ENCODE peak calls at places on chromosome 7, in seven cellular contexts. R is gastrocnemius medialis, X is adrenal gland, H is HCT116, K is Panc1, J is testis, C is Caco-2. D is an unnamed sample.
A peak's percentile ranks its signal among the peaks of the same experiment; 100 is the strongest.

GRCh38 chr7:54664235-54665228 is 94.5 kb downstream of the SEC61G start:
- DNase-seq in R (no peak), X (no peak), H (no peak), K (no peak), J (peak; percentile 81), C (peak; percentile 69), D (no peak)

GRCh38 chr7:146096994-146097393 is 19.6 kb upstream of the CNTNAP2 start:
- DNase-seq in R (no peak), X (no peak), H (no peak), K (no peak), J (no peak), C (no peak), D (no peak)

GRCh38 chr7:110090113-110090820 is 1000.7 kb upstream of the LRRN3 start:
- DNase-seq in R (no peak), X (no peak), H (peak; percentile 38), K (peak; percentile 17), J (peak; percentile 34), C (no peak), D (peak; percentile 2)

GRCh38 chr7:42833411-42833810 is 78.5 kb downstream of the C7orf25 start:
- DNase-seq in R (no peak), X (no peak), H (no peak), K (no peak), J (no peak), C (no peak), D (no peak)

GRCh38 chr7:97846945-97847344 is 25.3 kb downstream of the ASNS start:
- DNase-seq in R (no peak), X (no peak), H (no peak), K (no peak), J (no peak), C (no peak), D (no peak)

GRCh38 chr7:104264281-104264680 is 56.5 kb upstream of the ORC5 start:
- DNase-seq in R (no peak), X (no peak), H (no peak), K (no peak), J (no peak), C (no peak), D (no peak)

GRCh38 chr7:107327986-107328569 is 141.8 kb upstream of the GPR22 start:
- DNase-seq in R (no peak), X (no peak), H (no peak), K (no peak), J (no peak), C (no peak), D (no peak)

GRCh38 chr7:82264752-82265305 is 178.7 kb downstream of the CACNA2D1 start:
- DNase-seq in R (no peak), X (no peak), H (no peak), K (no peak), J (no peak), C (no peak), D (no peak)

GRCh38 chr7:105488219-105488571 is 33.9 kb downstream of the PUS7 start:
- DNase-seq in R (no peak), X (no peak), H (no peak), K (no peak), J (no peak), C (no peak), D (no peak)

GRCh38 chr7:52719677-52720076 is 315.8 kb upstream of the POM121L12 start:
- DNase-seq in R (no peak), X (no peak), H (no peak), K (no peak), J (no peak), C (no peak), D (no peak)

GRCh38 chr7:151009340-151010001 is 14.8 kb downstream of the ATG9B start:
- DNase-seq in R (no peak), X (no peak), H (no peak), K (no peak), J (no peak), C (no peak), D (no peak)

GRCh38 chr7:101875215-101875846 is 57.9 kb downstream of the CUX1 start:
- DNase-seq in R (no peak), X (no peak), H (no peak), K (no peak), J (no peak), C (no peak), D (no peak)
- H3K4me3 ChIP-seq in R (peak overlapping the region; percentile 2), X (no peak overlapping the region), H (no peak overlapping the region), K (no peak overlapping the region), J (no peak overlapping the region), C (no peak overlapping the region), D (no peak overlapping the region)

GRCh38 chr7:132576723-132577089 is 436 bp upstream of the PLXNA4 start:
- DNase-seq in R (no peak), X (no peak), H (no peak), K (no peak), J (no peak), C (no peak), D (no peak)

GRCh38 chr7:132577206-132578049 is 1.2 kb upstream of the PLXNA4 start:
- DNase-seq in R (peak; percentile 18), X (peak; percentile 31), H (no peak), K (no peak), J (peak; percentile 80), C (no peak), D (no peak)

GRCh38 chr7:132574281-132574680 is 2.0 kb downstream of the PLXNA4 start:
- DNase-seq in R (no peak), X (no peak), H (no peak), K (no peak), J (no peak), C (no peak), D (no peak)

GRCh38 chr7:132575987-132576722 is at the start of gene PLXNA4:
- DNase-seq in R (no peak), X (no peak), H (no peak), K (no peak), J (peak; percentile 22), C (no peak), D (no peak)

DNA sequence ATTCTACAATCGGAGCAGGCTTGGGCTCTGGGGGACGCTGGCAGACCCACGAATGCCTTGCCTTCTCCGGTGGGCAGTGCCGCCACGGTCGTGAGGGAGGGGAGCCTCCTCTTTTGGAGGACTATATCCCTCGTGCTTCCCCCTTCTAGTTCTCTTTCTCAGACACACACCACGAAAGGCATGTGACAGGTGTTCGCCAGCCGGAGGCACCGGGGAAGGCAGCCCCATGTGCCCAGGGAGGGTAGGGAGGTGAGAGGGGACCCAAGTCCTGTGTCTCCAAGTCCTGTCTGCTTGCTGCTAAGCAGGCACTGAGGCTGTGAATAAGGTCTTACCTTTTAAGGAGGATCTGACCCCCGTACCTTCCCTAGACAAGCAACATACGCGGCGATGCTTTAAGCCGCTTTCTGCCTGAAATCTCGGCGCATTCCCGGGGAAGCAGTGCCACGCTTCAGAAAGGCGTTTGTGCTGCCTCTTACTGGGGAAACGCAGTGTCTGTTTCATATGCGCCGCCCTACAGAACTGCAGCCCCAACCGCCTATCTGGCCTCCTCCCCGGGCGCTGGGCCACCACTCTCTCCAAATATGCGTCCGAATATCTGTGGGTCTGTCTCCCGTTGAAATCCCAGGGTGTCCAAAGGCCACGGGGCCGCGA is 809 bp downstream of the PLXNA4 start:
- DNase-seq in R (no peak), X (no peak), H (no peak), K (no peak), J (peak; percentile 76), C (no peak), D (no peak)
- TF ChIP-seq CTCF in R (no peak), X (no peak), H (no peak), K (peak; percentile 17), J (peak; percentile 18), C (peak; percentile 10), D (no peak)

DNA sequence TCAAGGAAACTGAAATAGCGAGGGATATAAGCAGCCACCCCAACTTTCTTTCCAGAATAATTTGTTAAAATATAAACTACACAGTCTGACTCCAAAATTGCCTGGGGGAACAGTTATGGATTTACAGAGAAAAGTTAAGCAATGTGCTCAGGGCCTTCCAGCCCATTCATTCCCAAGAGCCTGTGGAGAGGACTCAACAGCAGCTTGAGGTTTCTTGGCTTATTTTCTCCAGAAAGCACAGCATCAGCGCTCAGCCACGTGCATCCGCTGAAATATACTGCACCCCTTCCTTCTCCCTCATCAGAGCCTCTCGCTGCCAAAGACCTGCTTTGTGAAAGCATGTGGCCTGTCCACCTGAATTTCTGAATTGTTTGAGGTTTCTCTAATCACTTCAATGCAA is 375.2 kb upstream of the VWC2 start:
- DNase-seq in R (no peak), X (no peak), H (no peak), K (no peak), J (no peak), C (no peak), D (no peak)
- H3K4me3 ChIP-seq in R (no peak overlapping the region), X (no peak overlapping the region), H (no peak overlapping the region), K (no peak overlapping the region), J (no peak overlapping the region), C (no peak overlapping the region), D (no peak overlapping the region)

DNA sequence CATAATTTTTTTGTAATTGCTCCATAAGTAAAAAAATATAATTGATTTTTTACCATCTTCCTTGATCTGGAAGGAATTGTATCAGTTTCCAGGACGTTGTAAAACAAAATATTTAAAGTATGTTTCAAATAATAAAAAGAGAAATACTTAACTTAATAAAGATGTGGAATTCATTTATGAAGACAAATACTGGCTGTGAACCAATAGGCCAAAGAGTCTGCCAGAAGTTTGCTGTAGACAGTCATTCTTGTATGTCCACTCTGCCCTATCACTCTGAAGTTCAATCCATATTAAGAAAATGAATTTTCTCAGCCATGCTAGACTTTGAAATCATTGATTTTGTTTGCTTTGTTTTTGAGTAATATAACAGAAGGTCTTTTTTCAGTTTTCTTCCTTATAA is 256.4 kb downstream of the TRIL start:
- DNase-seq in R (no peak), X (no peak), H (no peak), K (no peak), J (no peak), C (no peak), D (no peak)
- TF ChIP-seq CTCF in R (no peak), X (no peak), H (no peak), K (no peak), J (no peak), C (no peak), D (no peak)